ENCODE peak calls at places on chromosomes 13 and 19, in ten cellular contexts. One of them, this sample, is unnamed.

GRCh38 chr13:110293037-110293436 is 13.9 kb downstream of the COL4A1 start:
- DNase-seq in nephron progenitor cell: no peak
- DNase-seq in fibroblast of mammary gland: no peak
- DNase-seq in transverse colon: no peak
- DNase-seq in DND-41: no peak
- DNase-seq in CD8-positive, alpha-beta T cell: no peak
- DNase-seq in keratinocyte: no peak
- DNase-seq in mucosa of descending colon: no peak
- DNase-seq in mammary epithelial cell: no peak
- DNase-seq in foreskin fibroblast: no peak
- DNase-seq in this sample: no peak

GRCh38 chr13:59304596-59304995 is 859.1 kb downstream of the DIAPH3 start:
- DNase-seq in keratinocyte: no peak
- DNase-seq in fibroblast of mammary gland: no peak
- DNase-seq in mammary epithelial cell: no peak
- DNase-seq in DND-41: no peak
- DNase-seq in CD8-positive, alpha-beta T cell: no peak
- DNase-seq in transverse colon: no peak
- DNase-seq in nephron progenitor cell: no peak
- DNase-seq in mucosa of descending colon: no peak
- DNase-seq in foreskin fibroblast: no peak
- DNase-seq in this sample: no peak

GRCh38 chr13:94351292-94352000 is 128.0 kb downstream of the DCT start:
- DNase-seq in mucosa of descending colon: no peak
- DNase-seq in keratinocyte: no peak
- DNase-seq in fibroblast of mammary gland: peak; percentile 96
- DNase-seq in mammary epithelial cell: no peak
- DNase-seq in nephron progenitor cell: no peak
- DNase-seq in transverse colon: no peak
- DNase-seq in foreskin fibroblast: peak; percentile 72
- DNase-seq in CD8-positive, alpha-beta T cell: no peak
- DNase-seq in DND-41: no peak
- DNase-seq in this sample: no peak

GRCh38 chr13:92677571-92677970 is 549.0 kb upstream of the GPC6 start:
- DNase-seq in foreskin fibroblast: no peak
- DNase-seq in DND-41: no peak
- DNase-seq in mammary epithelial cell: no peak
- DNase-seq in fibroblast of mammary gland: no peak
- DNase-seq in keratinocyte: no peak
- DNase-seq in CD8-positive, alpha-beta T cell: no peak
- DNase-seq in mucosa of descending colon: no peak
- DNase-seq in transverse colon: no peak
- DNase-seq in nephron progenitor cell: peak; percentile 6
- DNase-seq in this sample: no peak

GRCh38 chr19:14072535-14073231 is at the start of gene MISP3:
- DNase-seq in transverse colon: peak; percentile 92
- DNase-seq in fibroblast of mammary gland: no peak
- DNase-seq in mammary epithelial cell: peak; percentile 42
- DNase-seq in keratinocyte: no peak
- DNase-seq in CD8-positive, alpha-beta T cell: peak; percentile 31
- DNase-seq in mucosa of descending colon: peak; percentile 92
- DNase-seq in nephron progenitor cell: peak; percentile 37
- DNase-seq in DND-41: peak; percentile 26
- DNase-seq in foreskin fibroblast: no peak
- DNase-seq in this sample: no peak

GRCh38 chr19:53365899-53366493 is 491 bp downstream of the ZNF525 start:
- DNase-seq in CD8-positive, alpha-beta T cell: peak; percentile 42
- DNase-seq in mammary epithelial cell: peak; percentile 57
- DNase-seq in keratinocyte: no peak
- DNase-seq in DND-41: peak; percentile 49
- DNase-seq in transverse colon: peak; percentile 51
- DNase-seq in fibroblast of mammary gland: no peak
- DNase-seq in nephron progenitor cell: peak; percentile 47
- DNase-seq in foreskin fibroblast: peak; percentile 6
- DNase-seq in mucosa of descending colon: peak; percentile 66
- DNase-seq in this sample: no peak

GRCh38 chr13:27573265-27573664 is 47.1 kb downstream of the LNX2 start:
- DNase-seq in foreskin fibroblast: peak; percentile 62
- DNase-seq in keratinocyte: no peak
- DNase-seq in mucosa of descending colon: no peak
- DNase-seq in DND-41: no peak
- DNase-seq in mammary epithelial cell: peak; percentile 76
- DNase-seq in transverse colon: no peak
- DNase-seq in CD8-positive, alpha-beta T cell: no peak
- DNase-seq in fibroblast of mammary gland: peak; percentile 42
- DNase-seq in nephron progenitor cell: no peak
- DNase-seq in this sample: no peak

GRCh38 chr13:27977476-27978300 is 8.6 kb upstream of the CDX2 start:
- DNase-seq in transverse colon: no peak
- DNase-seq in mucosa of descending colon: no peak
- DNase-seq in mammary epithelial cell: peak; percentile 45
- DNase-seq in fibroblast of mammary gland: peak; percentile 29
- DNase-seq in nephron progenitor cell: peak; percentile 63
- DNase-seq in CD8-positive, alpha-beta T cell: no peak
- DNase-seq in foreskin fibroblast: no peak
- DNase-seq in DND-41: no peak
- DNase-seq in keratinocyte: no peak
- DNase-seq in this sample: no peak

GRCh38 chr13:85724554-85725432 is 74.4 kb downstream of the SLITRK6 start:
- DNase-seq in mucosa of descending colon: peak; percentile 31
- DNase-seq in keratinocyte: no peak
- DNase-seq in CD8-positive, alpha-beta T cell: no peak
- DNase-seq in transverse colon: no peak
- DNase-seq in nephron progenitor cell: no peak
- DNase-seq in fibroblast of mammary gland: no peak
- DNase-seq in DND-41: no peak
- DNase-seq in foreskin fibroblast: peak; percentile 2
- DNase-seq in mammary epithelial cell: no peak
- DNase-seq in this sample: no peak

GRCh38 chr13:24006520-24007248 is 109.4 kb upstream of the C1QTNF9B start:
- DNase-seq in nephron progenitor cell: no peak
- DNase-seq in DND-41: no peak
- DNase-seq in mammary epithelial cell: no peak
- DNase-seq in CD8-positive, alpha-beta T cell: no peak
- DNase-seq in transverse colon: no peak
- DNase-seq in foreskin fibroblast: no peak
- DNase-seq in mucosa of descending colon: no peak
- DNase-seq in keratinocyte: no peak
- DNase-seq in fibroblast of mammary gland: no peak
- DNase-seq in this sample: no peak

GRCh38 chr13:73910733-73911132 is 223.5 kb downstream of the KLF12 start:
- DNase-seq in mammary epithelial cell: no peak
- DNase-seq in transverse colon: no peak
- DNase-seq in DND-41: no peak
- DNase-seq in CD8-positive, alpha-beta T cell: no peak
- DNase-seq in fibroblast of mammary gland: no peak
- DNase-seq in nephron progenitor cell: no peak
- DNase-seq in foreskin fibroblast: no peak
- DNase-seq in mucosa of descending colon: no peak
- DNase-seq in keratinocyte: no peak
- DNase-seq in this sample: no peak

GRCh38 chr19:55426042-55426441 is 17.1 kb downstream of the SHISA7 start:
- DNase-seq in mucosa of descending colon: no peak
- DNase-seq in mammary epithelial cell: no peak
- DNase-seq in foreskin fibroblast: no peak
- DNase-seq in CD8-positive, alpha-beta T cell: no peak
- DNase-seq in DND-41: no peak
- DNase-seq in transverse colon: no peak
- DNase-seq in nephron progenitor cell: no peak
- DNase-seq in fibroblast of mammary gland: no peak
- DNase-seq in keratinocyte: no peak
- DNase-seq in this sample: no peak

GRCh38 chr19:10259162-10259905 is 7.3 kb downstream of the MRPL4 start:
- DNase-seq in keratinocyte: peak; percentile 82
- DNase-seq in transverse colon: peak; percentile 88
- DNase-seq in DND-41: peak; percentile 93
- DNase-seq in mammary epithelial cell: peak; percentile 76
- DNase-seq in CD8-positive, alpha-beta T cell: peak; percentile 86
- DNase-seq in nephron progenitor cell: peak; percentile 94
- DNase-seq in mucosa of descending colon: peak; percentile 75
- DNase-seq in fibroblast of mammary gland: peak; percentile 84
- DNase-seq in foreskin fibroblast: peak; percentile 67
- DNase-seq in this sample: peak; percentile 95

GRCh38 chr19:8251025-8251472 is 41.9 kb downstream of the CERS4 start:
- DNase-seq in fibroblast of mammary gland: peak; percentile 56
- DNase-seq in keratinocyte: no peak
- DNase-seq in DND-41: no peak
- DNase-seq in CD8-positive, alpha-beta T cell: no peak
- DNase-seq in mucosa of descending colon: no peak
- DNase-seq in nephron progenitor cell: no peak
- DNase-seq in foreskin fibroblast: no peak
- DNase-seq in mammary epithelial cell: peak; percentile 35
- DNase-seq in transverse colon: peak; percentile 44
- DNase-seq in this sample: no peak
- TF ChIP-seq CTCF in fibroblast of mammary gland: peak; percentile 1
- TF ChIP-seq CTCF in keratinocyte: peak; percentile 32
- TF ChIP-seq CTCF in DND-41: no peak
- TF ChIP-seq CTCF in CD8-positive, alpha-beta T cell: no peak
- TF ChIP-seq CTCF in mucosa of descending colon: no peak
- TF ChIP-seq CTCF in nephron progenitor cell: no peak
- TF ChIP-seq CTCF in foreskin fibroblast: no peak
- TF ChIP-seq CTCF in mammary epithelial cell: no peak
- TF ChIP-seq CTCF in transverse colon: no peak
- TF ChIP-seq CTCF in this sample: no peak

DNA sequence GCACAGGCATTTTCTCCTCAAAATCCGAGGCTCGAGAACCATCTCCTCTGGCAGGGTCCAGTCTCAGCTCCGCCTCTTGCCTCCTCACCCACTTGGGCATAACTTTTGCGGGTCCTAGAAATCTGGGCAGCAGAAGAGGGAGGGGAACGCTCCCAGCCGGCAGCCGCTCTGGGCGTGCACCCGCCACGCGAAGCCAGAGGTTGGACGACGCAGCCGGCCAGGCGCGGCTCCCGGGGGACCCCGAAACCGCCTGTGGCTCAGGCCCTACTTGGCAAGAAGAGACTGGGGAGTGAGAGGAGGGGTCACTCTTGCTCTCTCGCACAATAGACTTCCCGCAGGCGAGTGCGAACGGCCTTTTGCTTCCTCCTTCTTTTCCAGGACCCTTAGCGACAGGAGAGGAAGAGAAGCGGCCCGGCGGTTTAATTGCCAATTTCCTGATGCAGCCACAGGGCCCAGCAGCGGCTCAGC is 6.0 kb upstream of the SOX1 start:
- DNase-seq in fibroblast of mammary gland: no peak
- DNase-seq in CD8-positive, alpha-beta T cell: no peak
- DNase-seq in keratinocyte: no peak
- DNase-seq in nephron progenitor cell: peak; percentile 33
- DNase-seq in DND-41: no peak
- DNase-seq in transverse colon: no peak
- DNase-seq in mucosa of descending colon: no peak
- DNase-seq in foreskin fibroblast: no peak
- DNase-seq in mammary epithelial cell: no peak
- DNase-seq in this sample: no peak
- TF ChIP-seq CTCF in fibroblast of mammary gland: no peak
- TF ChIP-seq CTCF in CD8-positive, alpha-beta T cell: no peak
- TF ChIP-seq CTCF in keratinocyte: no peak
- TF ChIP-seq CTCF in nephron progenitor cell: no peak
- TF ChIP-seq CTCF in DND-41: no peak
- TF ChIP-seq CTCF in transverse colon: no peak
- TF ChIP-seq CTCF in mucosa of descending colon: no peak
- TF ChIP-seq CTCF in foreskin fibroblast: no peak
- TF ChIP-seq CTCF in mammary epithelial cell: no peak
- TF ChIP-seq CTCF in this sample: no peak

DNA sequence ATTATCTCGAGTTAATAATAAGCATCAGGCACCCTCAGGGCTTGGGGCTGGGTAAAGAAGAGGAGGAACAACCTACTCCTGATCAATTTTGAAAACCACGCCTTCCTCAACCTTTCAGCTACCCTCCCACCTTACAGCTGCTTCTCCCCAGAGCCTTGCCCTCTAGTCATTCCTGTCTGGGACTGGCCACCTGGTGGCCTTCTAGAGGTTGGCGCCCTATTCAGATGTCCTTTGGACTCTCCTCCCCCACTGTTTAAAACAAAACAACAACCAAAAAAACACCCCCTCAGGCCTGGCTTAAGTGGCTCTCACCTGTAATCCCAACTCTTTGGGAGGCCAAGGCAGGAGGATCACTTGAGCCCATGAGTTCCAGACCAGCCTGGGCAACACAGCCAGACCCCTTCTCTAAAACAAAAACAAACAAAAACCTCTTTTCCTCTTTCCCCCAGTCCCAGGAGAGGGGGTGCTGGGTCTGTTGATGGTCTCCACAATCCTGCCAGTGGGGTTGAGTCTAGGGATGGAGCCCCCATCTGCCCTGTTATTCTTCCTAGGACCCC is 62.3 kb downstream of the CCDC70 start:
- DNase-seq in nephron progenitor cell: no peak
- DNase-seq in DND-41: no peak
- DNase-seq in mammary epithelial cell: no peak
- DNase-seq in foreskin fibroblast: no peak
- DNase-seq in fibroblast of mammary gland: no peak
- DNase-seq in keratinocyte: no peak
- DNase-seq in CD8-positive, alpha-beta T cell: no peak
- DNase-seq in transverse colon: no peak
- DNase-seq in mucosa of descending colon: no peak
- DNase-seq in this sample: no peak
- TF ChIP-seq CTCF in nephron progenitor cell: peak; percentile 25
- TF ChIP-seq CTCF in DND-41: peak; percentile 39
- TF ChIP-seq CTCF in mammary epithelial cell: peak; percentile 34
- TF ChIP-seq CTCF in foreskin fibroblast: peak; percentile 17
- TF ChIP-seq CTCF in fibroblast of mammary gland: peak; percentile 36
- TF ChIP-seq CTCF in keratinocyte: no peak
- TF ChIP-seq CTCF in CD8-positive, alpha-beta T cell: no peak
- TF ChIP-seq CTCF in transverse colon: no peak
- TF ChIP-seq CTCF in mucosa of descending colon: no peak
- TF ChIP-seq CTCF in this sample: no peak

GRCh38 chr19:1511318-1511988 is 1.4 kb downstream of the ADAMTSL5 start:
- DNase-seq in mucosa of descending colon: no peak
- DNase-seq in transverse colon: no peak
- DNase-seq in foreskin fibroblast: no peak
- DNase-seq in keratinocyte: no peak
- DNase-seq in CD8-positive, alpha-beta T cell: no peak
- DNase-seq in fibroblast of mammary gland: no peak
- DNase-seq in nephron progenitor cell: no peak
- DNase-seq in DND-41: no peak
- DNase-seq in mammary epithelial cell: no peak
- DNase-seq in this sample: no peak

GRCh38 chr19:1511989-1512338 is 855 bp downstream of the ADAMTSL5 start:
- DNase-seq in mammary epithelial cell: no peak
- DNase-seq in foreskin fibroblast: no peak
- DNase-seq in DND-41: peak; percentile 16
- DNase-seq in fibroblast of mammary gland: no peak
- DNase-seq in keratinocyte: no peak
- DNase-seq in mucosa of descending colon: no peak
- DNase-seq in CD8-positive, alpha-beta T cell: no peak
- DNase-seq in nephron progenitor cell: no peak
- DNase-seq in transverse colon: no peak
- DNase-seq in this sample: no peak

GRCh38 chr19:1514295-1514661 is 1.5 kb upstream of the ADAMTSL5 start:
- DNase-seq in foreskin fibroblast: no peak
- DNase-seq in nephron progenitor cell: no peak
- DNase-seq in mucosa of descending colon: no peak
- DNase-seq in fibroblast of mammary gland: no peak
- DNase-seq in DND-41: no peak
- DNase-seq in mammary epithelial cell: no peak
- DNase-seq in keratinocyte: no peak
- DNase-seq in CD8-positive, alpha-beta T cell: no peak
- DNase-seq in transverse colon: no peak
- DNase-seq in this sample: no peak

GRCh38 chr19:1513492-1514294 is 874 bp upstream of the ADAMTSL5 start:
- DNase-seq in transverse colon: peak; percentile 69
- DNase-seq in CD8-positive, alpha-beta T cell: peak; percentile 76
- DNase-seq in keratinocyte: no peak
- DNase-seq in mucosa of descending colon: peak; percentile 69
- DNase-seq in foreskin fibroblast: peak; percentile 42
- DNase-seq in mammary epithelial cell: peak; percentile 42
- DNase-seq in nephron progenitor cell: peak; percentile 35
- DNase-seq in DND-41: peak; percentile 47
- DNase-seq in fibroblast of mammary gland: peak; percentile 55
- DNase-seq in this sample: no peak

GRCh38 chr19:1512671-1513491 is at the start of gene ADAMTSL5:
- DNase-seq in foreskin fibroblast: peak; percentile 65
- DNase-seq in mammary epithelial cell: peak; percentile 76
- DNase-seq in mucosa of descending colon: peak; percentile 73
- DNase-seq in keratinocyte: no peak
- DNase-seq in fibroblast of mammary gland: peak; percentile 37
- DNase-seq in DND-41: no peak
- DNase-seq in CD8-positive, alpha-beta T cell: peak; percentile 61
- DNase-seq in transverse colon: peak; percentile 84
- DNase-seq in nephron progenitor cell: peak; percentile 51
- DNase-seq in this sample: no peak
- TF ChIP-seq CTCF in foreskin fibroblast: no peak
- TF ChIP-seq CTCF in mammary epithelial cell: no peak
- TF ChIP-seq CTCF in mucosa of descending colon: peak; percentile 18
- TF ChIP-seq CTCF in keratinocyte: peak; percentile 54
- TF ChIP-seq CTCF in fibroblast of mammary gland: no peak
- TF ChIP-seq CTCF in DND-41: no peak
- TF ChIP-seq CTCF in CD8-positive, alpha-beta T cell: no peak
- TF ChIP-seq CTCF in transverse colon: no peak
- TF ChIP-seq CTCF in nephron progenitor cell: no peak
- TF ChIP-seq CTCF in this sample: no peak